ENCODE peak calls at places on chromosome 20, in ten cellular contexts. M is foreskin fibroblast, O is right cardiac atrium, P is left ventricle myocardium inferior, D is hepatocyte, S is HCT116, N is uterus, A is right lobe of liver, K is GM12864, L is fibroblast of pulmonary artery. U is an unnamed sample.

GRCh38 chr20:39338977-39339376 is 376.8 kb downstream of the DHX35 start:
- DNase-seq in M (no peak), O (peak; percentile 38), P (peak; percentile 15), D (peak; percentile 8), S (no peak), N (no peak), A (no peak), K (no peak), L (no peak), U (no peak)

GRCh38 chr20:58374906-58375760 is 13.9 kb upstream of the VAPB start:
- DNase-seq in M (peak; percentile 59), O (no peak), P (no peak), D (peak; percentile 25), S (no peak), N (no peak), A (no peak), K (no peak), L (peak; percentile 67), U (peak; percentile 43)

GRCh38 chr20:44092551-44093248 is 94.3 kb downstream of the JPH2 start:
- DNase-seq in M (peak; percentile 72), O (no peak), P (no peak), D (peak; percentile 65), S (no peak), N (no peak), A (no peak), K (no peak), L (peak; percentile 76), U (no peak)

GRCh38 chr20:13875265-13875811 is 90.5 kb downstream of the NDUFAF5 start:
- DNase-seq in M (no peak), O (no peak), P (no peak), D (no peak), S (no peak), N (no peak), A (no peak), K (no peak), L (no peak), U (no peak)

GRCh38 chr20:43590036-43590391 is 723 bp upstream of the IFT52 start:
- DNase-seq in M (no peak), O (no peak), P (no peak), D (no peak), S (no peak), N (peak; percentile 22), A (no peak), K (no peak), L (no peak), U (no peak)

GRCh38 chr20:32368930-32369329 is 10.8 kb downstream of the ASXL1 start:
- DNase-seq in M (no peak), O (no peak), P (no peak), D (no peak), S (no peak), N (no peak), A (no peak), K (no peak), L (peak; percentile 45), U (no peak)

GRCh38 chr20:44083220-44083933 is 103.6 kb downstream of the JPH2 start:
- DNase-seq in M (peak; percentile 65), O (peak; percentile 79), P (peak; percentile 78), D (peak; percentile 36), S (peak; percentile 29), N (no peak), A (no peak), K (no peak), L (peak; percentile 28), U (no peak)

GRCh38 chr20:50191065-50191565 is 485 bp downstream of the CEBPB start:
- DNase-seq in M (no peak), O (peak; percentile 89), P (peak; percentile 73), D (peak; percentile 76), S (no peak), N (peak; percentile 61), A (peak; percentile 75), K (no peak), L (no peak), U (peak; percentile 86)

GRCh38 chr20:20363449-20364015 is 4.4 kb upstream of the INSM1 start:
- DNase-seq in M (no peak), O (no peak), P (no peak), D (no peak), S (no peak), N (no peak), A (no peak), K (no peak), L (no peak), U (no peak)

GRCh38 chr20:16922834-16923233 is 174.7 kb downstream of the OTOR start:
- DNase-seq in M (peak; percentile 91), O (no peak), P (no peak), D (peak; percentile 31), S (no peak), N (no peak), A (no peak), K (no peak), L (peak; percentile 63), U (no peak)

GRCh38 chr20:5714261-5715041 is 35.8 kb upstream of the SHLD1 start:
- DNase-seq in M (no peak), O (no peak), P (no peak), D (peak; percentile 51), S (no peak), N (peak; percentile 19), A (no peak), K (no peak), L (peak; percentile 94), U (no peak)

GRCh38 chr20:35942243-35942642 is 12.1 kb downstream of the SCAND1 start:
- DNase-seq in M (no peak), O (no peak), P (no peak), D (no peak), S (no peak), N (no peak), A (no peak), K (no peak), L (no peak), U (no peak)

GRCh38 chr20:16821211-16822089 is 73.3 kb downstream of the OTOR start:
- DNase-seq in M (peak; percentile 60), O (no peak), P (no peak), D (peak; percentile 60), S (peak; percentile 31), N (no peak), A (no peak), K (no peak), L (peak; percentile 61), U (no peak)

GRCh38 chr20:23046431-23046830 is 3.0 kb downstream of the THBD start:
- DNase-seq in M (no peak), O (no peak), P (no peak), D (no peak), S (no peak), N (no peak), A (no peak), K (no peak), L (no peak), U (no peak)

GRCh38 chr20:23049201-23049932 is at the start of gene THBD:
- DNase-seq in M (peak; percentile 82), O (peak; percentile 92), P (peak; percentile 86), D (peak; percentile 84), S (no peak), N (peak; percentile 76), A (peak; percentile 74), K (no peak), L (peak; percentile 56), U (peak; percentile 93)

GRCh38 chr20:23047001-23047737 is 2.3 kb downstream of the THBD start:
- DNase-seq in M (no peak), O (no peak), P (no peak), D (no peak), S (no peak), N (no peak), A (no peak), K (no peak), L (no peak), U (no peak)

GRCh38 chr20:23048283-23049200 is 930 bp downstream of the THBD start:
- DNase-seq in M (peak; percentile 65), O (peak; percentile 89), P (peak; percentile 69), D (peak; percentile 76), S (no peak), N (peak; percentile 24), A (peak; percentile 74), K (no peak), L (peak; percentile 49), U (peak; percentile 88)

GRCh38 chr20:23047738-23048214 is 1.7 kb downstream of the THBD start:
- DNase-seq in M (peak; percentile 32), O (peak; percentile 75), P (no peak), D (no peak), S (no peak), N (no peak), A (peak; percentile 39), K (no peak), L (no peak), U (peak; percentile 65)
- H3K4me3 ChIP-seq in M (no peak overlapping the region), O (peak overlapping the region; percentile 39), P (peak overlapping the region; percentile 80), D (no peak overlapping the region), S (no peak overlapping the region), N (peak overlapping the region; percentile 34), A (peak overlapping the region; percentile 40), K (no peak overlapping the region), L (peak overlapping the region; percentile 53), U (peak overlapping the region; percentile 41)

GRCh38 chr20:61437280-61438206 is 185.5 kb downstream of the CDH4 start:
- DNase-seq in M (peak; percentile 31), O (peak; percentile 75), P (peak; percentile 21), D (no peak), S (no peak), N (no peak), A (no peak), K (no peak), L (peak; percentile 95), U (no peak)
- H3K4me3 ChIP-seq in M (no peak overlapping the region), O (no peak overlapping the region), P (no peak overlapping the region), D (no peak overlapping the region), S (no peak overlapping the region), N (no peak overlapping the region), A (no peak overlapping the region), K (no peak overlapping the region), L (no peak overlapping the region), U (no peak overlapping the region)

DNA sequence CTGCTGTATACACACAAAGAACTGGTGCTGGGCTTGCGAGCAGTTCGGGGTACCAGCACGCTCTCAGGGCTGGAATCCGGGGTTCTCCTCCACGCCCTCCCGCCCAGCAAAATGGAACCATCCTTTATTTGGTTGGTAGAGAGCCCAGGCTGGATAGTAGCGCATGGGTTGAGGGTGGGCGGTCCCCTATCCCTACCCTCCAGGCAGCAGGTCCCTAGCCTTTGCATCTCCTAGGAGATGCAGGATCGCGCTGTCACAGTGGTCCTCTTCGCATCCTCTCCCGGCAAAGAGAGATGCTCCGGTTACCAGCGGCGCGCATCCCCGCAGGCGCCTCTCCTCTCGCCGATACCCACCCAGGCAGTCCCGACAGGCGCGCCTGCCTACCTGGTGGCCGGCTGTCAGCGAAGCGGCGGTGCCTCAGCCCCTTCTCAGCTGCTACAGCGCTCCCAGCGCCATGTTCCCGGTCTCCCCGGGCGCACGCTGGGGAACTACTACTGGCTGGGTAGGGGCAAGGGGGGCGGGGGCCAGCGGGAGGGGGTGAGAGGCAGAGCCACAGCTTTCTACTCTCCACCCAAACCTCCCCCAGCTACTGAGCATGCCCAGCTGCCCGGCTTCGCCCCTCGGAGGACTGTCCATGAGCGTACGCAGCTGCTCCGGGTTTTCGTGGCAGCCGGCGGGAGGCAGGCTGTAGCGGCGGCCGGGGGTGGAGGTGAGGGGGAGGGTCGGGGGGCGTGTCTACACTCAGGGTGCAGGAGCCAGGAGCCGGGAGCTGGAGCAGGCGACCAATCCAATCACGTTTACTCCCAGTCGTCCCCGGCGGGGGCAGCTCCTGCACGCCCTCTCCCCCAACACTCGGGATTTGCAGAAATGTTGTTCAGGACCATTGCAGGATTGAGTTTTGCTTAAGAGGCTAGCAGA is at the start of gene PAK5:
- DNase-seq in M (peak; percentile 39), O (peak; percentile 65), P (no peak), D (peak; percentile 91), S (peak; percentile 1), N (no peak), A (peak; percentile 25), K (no peak), L (peak; percentile 18), U (peak; percentile 82)
- H3K4me3 ChIP-seq in M (no peak within 1 kb of the TSS), O (peak within 1 kb of the TSS; percentile 38), P (peak within 1 kb of the TSS; percentile 39), D (peak within 1 kb of the TSS; percentile 60), S (no peak within 1 kb of the TSS), N (no peak within 1 kb of the TSS), A (no peak within 1 kb of the TSS), K (no peak within 1 kb of the TSS), L (no peak within 1 kb of the TSS), U (peak within 1 kb of the TSS; percentile 50)

GRCh38 chr20:25251019-25251418 is 3.1 kb downstream of the PYGB start:
- DNase-seq in M (no peak), O (no peak), P (no peak), D (peak; percentile 0), S (no peak), N (no peak), A (no peak), K (no peak), L (no peak), U (no peak)
- H3K4me3 ChIP-seq in M (no peak overlapping the region), O (no peak overlapping the region), P (peak overlapping the region; percentile 97), D (no peak overlapping the region), S (no peak overlapping the region), N (no peak overlapping the region), A (no peak overlapping the region), K (no peak overlapping the region), L (no peak overlapping the region), U (no peak overlapping the region)

U was measured in aorta.